ENCODE peak calls at places on chromosomes 16 and 17, in nine cellular contexts. N, V, T, Y, X, B, K, C and W are unnamed samples.

GRCh38 chr16:66026931-66027330 is 339.6 kb upstream of the CDH5 start:
- DNase-seq in N (no peak), V (no peak), C (no peak), Y (no peak), T (no peak), X (no peak), K (no peak), B (no peak), W (no peak)

GRCh38 chr16:87864331-87864989 is 4.8 kb downstream of the SLC7A5 start:
- DNase-seq in T (peak), Y (no peak), X (no peak), N (no peak), C (no peak), K (no peak), B (no peak), V (no peak), W (no peak)

GRCh38 chr17:31672161-31672819 is 186.8 kb downstream of the COPRS start:
- DNase-seq in V (no peak), N (no peak), T (no peak), K (no peak), Y (no peak), X (no peak), B (no peak), C (no peak), W (no peak)

GRCh38 chr17:64187093-64187895 is 57.4 kb upstream of the ERN1 start:
- DNase-seq in B (no peak), X (no peak), N (no peak), Y (no peak), V (peak), T (no peak), C (no peak), K (no peak), W (no peak)

GRCh38 chr17:77840576-77841160 is 117.8 kb upstream of the TNRC6C start:
- DNase-seq in K (no peak), N (no peak), T (no peak), V (no peak), B (no peak), C (no peak), Y (peak), X (no peak), W (no peak)

GRCh38 chr17:62792122-62792800 is 15.9 kb downstream of the MARCHF10 start:
- DNase-seq in Y (no peak), T (peak), N (no peak), K (peak), V (no peak), X (no peak), B (peak), C (no peak), W (peak)

GRCh38 chr17:1186923-1187771 is 7.4 kb upstream of the ABR start:
- DNase-seq in Y (peak), X (peak), K (peak), T (peak), B (peak), V (peak), N (peak), C (peak), W (no peak)

GRCh38 chr17:44350733-44351226 is 5.7 kb downstream of the GRN start:
- DNase-seq in X (peak), V (peak), K (no peak), T (peak), N (peak), C (peak), B (peak), Y (no peak), W (no peak)

GRCh38 chr16:27109666-27110523 is 43.2 kb downstream of the C16orf82 start:
- DNase-seq in Y (peak), T (peak), K (peak), V (peak), X (peak), C (peak), B (peak), N (peak), W (no peak)

GRCh38 chr17:76688165-76688622 is 22.6 kb downstream of the MXRA7 start:
- DNase-seq in K (no peak), C (no peak), T (no peak), N (no peak), V (no peak), X (no peak), Y (no peak), B (no peak), W (no peak)